ENCODE peak calls at places on chromosomes 7 and 10, in six cellular contexts. One of them, this sample, is unnamed.

GRCh38 chr7:27802977-27803376 is 63.0 kb downstream of the TAX1BP1 start:
- DNase-seq in occipital lobe: no peak
- DNase-seq in HT1080: no peak
- DNase-seq in psoas muscle: no peak
- DNase-seq in neural crest cell: no peak
- DNase-seq in fibroblast of villous mesenchyme: peak; percentile 52
- DNase-seq in this sample: no peak

GRCh38 chr10:36888925-36889573 is 236.3 kb upstream of the ANKRD30A start:
- DNase-seq in HT1080: peak; percentile 25
- DNase-seq in psoas muscle: no peak
- DNase-seq in neural crest cell: peak; percentile 60
- DNase-seq in occipital lobe: no peak
- DNase-seq in fibroblast of villous mesenchyme: peak; percentile 13
- DNase-seq in this sample: peak; percentile 3

GRCh38 chr7:44654255-44654791 is 47.9 kb downstream of the OGDH start:
- DNase-seq in HT1080: no peak
- DNase-seq in psoas muscle: no peak
- DNase-seq in occipital lobe: no peak
- DNase-seq in fibroblast of villous mesenchyme: no peak
- DNase-seq in neural crest cell: no peak
- DNase-seq in this sample: no peak

GRCh38 chr10:95375418-95375817 is 84.6 kb upstream of the PDLIM1 start:
- DNase-seq in HT1080: no peak
- DNase-seq in fibroblast of villous mesenchyme: no peak
- DNase-seq in occipital lobe: no peak
- DNase-seq in psoas muscle: no peak
- DNase-seq in neural crest cell: no peak
- DNase-seq in this sample: no peak

GRCh38 chr10:21292763-21293517 is 232.5 kb downstream of the SKIDA1 start:
- DNase-seq in HT1080: peak; percentile 94
- DNase-seq in fibroblast of villous mesenchyme: peak; percentile 94
- DNase-seq in occipital lobe: peak; percentile 34
- DNase-seq in neural crest cell: peak; percentile 22
- DNase-seq in psoas muscle: peak; percentile 67
- DNase-seq in this sample: peak; percentile 76

GRCh38 chr7:159127691-159128642 is 16.7 kb downstream of the VIPR2 start:
- DNase-seq in HT1080: no peak
- DNase-seq in neural crest cell: no peak
- DNase-seq in fibroblast of villous mesenchyme: no peak
- DNase-seq in psoas muscle: no peak
- DNase-seq in occipital lobe: no peak
- DNase-seq in this sample: no peak

GRCh38 chr7:65251851-65252620 is 121.6 kb upstream of the ZNF92 start:
- DNase-seq in HT1080: peak; percentile 28
- DNase-seq in psoas muscle: peak; percentile 56
- DNase-seq in fibroblast of villous mesenchyme: peak; percentile 40
- DNase-seq in neural crest cell: peak; percentile 74
- DNase-seq in occipital lobe: peak; percentile 54
- DNase-seq in this sample: peak; percentile 48

GRCh38 chr10:62177111-62177510 is 91.5 kb downstream of the RTKN2 start:
- DNase-seq in psoas muscle: no peak
- DNase-seq in fibroblast of villous mesenchyme: peak; percentile 25
- DNase-seq in HT1080: no peak
- DNase-seq in neural crest cell: no peak
- DNase-seq in occipital lobe: no peak
- DNase-seq in this sample: no peak

GRCh38 chr10:83657487-83657886 is 481.8 kb upstream of the GHITM start:
- DNase-seq in fibroblast of villous mesenchyme: no peak
- DNase-seq in neural crest cell: no peak
- DNase-seq in psoas muscle: peak; percentile 45
- DNase-seq in occipital lobe: no peak
- DNase-seq in HT1080: no peak
- DNase-seq in this sample: no peak

GRCh38 chr10:13439771-13440708 is 88.8 kb downstream of the BEND7 start:
- DNase-seq in occipital lobe: no peak
- DNase-seq in HT1080: peak; percentile 37
- DNase-seq in fibroblast of villous mesenchyme: peak; percentile 13
- DNase-seq in neural crest cell: peak; percentile 70
- DNase-seq in psoas muscle: peak; percentile 74
- DNase-seq in this sample: peak; percentile 60

GRCh38 chr7:82805527-82805960 is 357.1 kb downstream of the PCLO start:
- DNase-seq in fibroblast of villous mesenchyme: peak; percentile 78
- DNase-seq in HT1080: peak; percentile 94
- DNase-seq in neural crest cell: no peak
- DNase-seq in occipital lobe: no peak
- DNase-seq in psoas muscle: no peak
- DNase-seq in this sample: peak; percentile 32

GRCh38 chr10:30455816-30456215 is 21.8 kb downstream of the MAP3K8 start:
- DNase-seq in psoas muscle: no peak
- DNase-seq in occipital lobe: no peak
- DNase-seq in HT1080: no peak
- DNase-seq in fibroblast of villous mesenchyme: no peak
- DNase-seq in neural crest cell: no peak
- DNase-seq in this sample: no peak

GRCh38 chr7:101564778-101565211 is 64.3 kb downstream of the MYL10 start:
- DNase-seq in fibroblast of villous mesenchyme: no peak
- DNase-seq in occipital lobe: no peak
- DNase-seq in psoas muscle: peak; percentile 66
- DNase-seq in neural crest cell: no peak
- DNase-seq in HT1080: no peak
- DNase-seq in this sample: no peak

GRCh38 chr10:17954856-17955255 is 3.1 kb downstream of the SLC39A12 start:
- DNase-seq in psoas muscle: no peak
- DNase-seq in neural crest cell: no peak
- DNase-seq in HT1080: no peak
- DNase-seq in fibroblast of villous mesenchyme: no peak
- DNase-seq in occipital lobe: no peak
- DNase-seq in this sample: no peak

GRCh38 chr7:107900496-107900895 is 9.5 kb downstream of the DLD start:
- DNase-seq in neural crest cell: no peak
- DNase-seq in fibroblast of villous mesenchyme: no peak
- DNase-seq in occipital lobe: no peak
- DNase-seq in HT1080: no peak
- DNase-seq in psoas muscle: no peak
- DNase-seq in this sample: no peak

GRCh38 chr7:53383131-53383530 is 347.7 kb downstream of the POM121L12 start:
- DNase-seq in psoas muscle: no peak
- DNase-seq in HT1080: peak; percentile 86
- DNase-seq in neural crest cell: no peak
- DNase-seq in occipital lobe: no peak
- DNase-seq in fibroblast of villous mesenchyme: peak; percentile 1
- DNase-seq in this sample: no peak